ENCODE peak calls at places on chromosomes 13 and 19, in ten cellular contexts. E, G, R, H, O, T, Q, Y, W and J are unnamed samples.

GRCh38 chr13:95269756-95270155 is 31.5 kb downstream of the ABCC4 start:
- DNase-seq in O (no peak), Q (no peak), T (no peak), R (no peak), G (no peak), H (no peak), Y (no peak), E (no peak), W (no peak), J (no peak)

GRCh38 chr19:54523403-54523802 is 20.8 kb downstream of the LAIR2 start:
- DNase-seq in T (peak), R (no peak), G (no peak), E (no peak), W (peak), H (no peak), Q (no peak), Y (no peak), O (no peak), J (no peak)

GRCh38 chr13:80303225-80303811 is 37.6 kb downstream of the SPRY2 start:
- DNase-seq in W (no peak), E (no peak), O (no peak), H (no peak), T (no peak), Y (no peak), Q (no peak), G (no peak), R (no peak), J (no peak)

GRCh38 chr13:59475911-59476310 is 687.8 kb downstream of the DIAPH3 start:
- DNase-seq in Y (no peak), G (no peak), R (no peak), E (no peak), T (no peak), O (no peak), H (no peak), W (no peak), Q (no peak), J (no peak)

GRCh38 chr13:73223372-73223781 is 164.6 kb downstream of the KLF5 start:
- DNase-seq in O (no peak), E (no peak), W (no peak), G (no peak), T (peak), H (no peak), Y (no peak), R (no peak), Q (no peak), J (no peak)

GRCh38 chr13:40597735-40598365 is 68.6 kb downstream of the FOXO1 start:
- DNase-seq in Q (no peak), W (no peak), O (no peak), H (no peak), G (no peak), T (no peak), E (peak), Y (no peak), R (peak), J (peak)

GRCh38 chr13:99172951-99173350 is 27.7 kb upstream of the UBAC2 start:
- DNase-seq in R (no peak), Y (no peak), E (no peak), O (no peak), T (no peak), H (no peak), W (no peak), G (no peak), Q (no peak), J (no peak)

GRCh38 chr13:111630411-111630810 is 310.0 kb downstream of the TEX29 start:
- DNase-seq in O (no peak), Q (no peak), H (no peak), W (no peak), E (no peak), G (no peak), R (no peak), T (no peak), Y (no peak), J (no peak)

GRCh38 chr19:41386442-41386841 is 10.1 kb downstream of the TMEM91 start:
- DNase-seq in W (no peak), Q (peak), G (peak), Y (no peak), O (no peak), T (no peak), E (no peak), H (no peak), R (no peak), J (no peak)

GRCh38 chr19:17504456-17504855 is 7.0 kb upstream of the PGLS start:
- DNase-seq in Q (no peak), T (no peak), W (no peak), H (no peak), E (no peak), Y (no peak), G (no peak), R (peak), O (no peak), J (no peak)

GRCh38 chr19:9943744-9944143 is 7.4 kb upstream of the OLFM2 start:
- DNase-seq in R (no peak), G (no peak), Q (no peak), O (no peak), Y (no peak), E (no peak), H (no peak), T (no peak), W (no peak), J (no peak)

GRCh38 chr13:111272117-111272516 is 48.3 kb upstream of the TEX29 start:
- DNase-seq in G (no peak), O (no peak), Y (no peak), W (no peak), E (no peak), R (no peak), Q (no peak), H (no peak), T (no peak), J (no peak)

GRCh38 chr19:4910594-4911273 is 1.4 kb downstream of the UHRF1 start:
- DNase-seq in G (no peak), E (peak), H (no peak), R (no peak), W (peak), Q (no peak), T (peak), O (no peak), Y (peak), J (peak)

GRCh38 chr13:30744056-30744684 is 8.8 kb downstream of the ALOX5AP start:
- DNase-seq in T (peak), Q (peak), G (no peak), W (peak), O (peak), Y (peak), E (peak), R (peak), H (peak), J (peak)

GRCh38 chr19:38267780-38268430 is 3.5 kb downstream of the SPINT2 start:
- DNase-seq in O (no peak), T (no peak), Q (no peak), H (no peak), W (no peak), R (peak), G (no peak), Y (peak), E (peak), J (no peak)

GRCh38 chr19:55340784-55341147 is 1.1 kb downstream of the KMT5C start:
- DNase-seq in W (no peak), Q (no peak), H (no peak), E (peak), R (no peak), O (no peak), Y (peak), G (no peak), T (peak), J (no peak)

GRCh38 chr19:4088065-4088679 is 21.5 kb upstream of the ZBTB7A start:
- DNase-seq in O (no peak), T (no peak), Q (no peak), E (no peak), G (no peak), H (no peak), R (no peak), Y (no peak), W (no peak), J (no peak)

GRCh38 chr13:49241296-49241695 is 6.4 kb upstream of the CDADC1 start:
- DNase-seq in W (no peak), E (no peak), T (no peak), Q (no peak), Y (no peak), O (no peak), R (no peak), G (no peak), H (no peak), J (no peak)

GRCh38 chr19:1449467-1450442 is at the start of gene APC2:
- DNase-seq in T (no peak), H (no peak), O (no peak), Q (no peak), E (no peak), G (no peak), R (no peak), Y (no peak), W (peak), J (no peak)

GRCh38 chr19:50485284-50485955 is 8.8 kb upstream of the GARIN5A start:
- DNase-seq in W (no peak), T (no peak), O (no peak), Y (no peak), E (no peak), R (no peak), Q (no peak), G (no peak), H (no peak), J (no peak)

GRCh38 chr13:31503626-31504025 is 235.7 kb upstream of the RXFP2 start:
- DNase-seq in T (no peak), Q (no peak), Y (no peak), W (no peak), G (no peak), H (no peak), R (no peak), E (no peak), O (no peak), J (no peak)

GRCh38 chr13:35016362-35017148 is 74.5 kb downstream of the NBEA start:
- DNase-seq in H (no peak), O (no peak), G (no peak), E (no peak), Q (no peak), Y (no peak), T (no peak), W (no peak), R (no peak), J (no peak)

GRCh38 chr19:50377051-50377441 is 789 bp downstream of the NR1H2 start:
- DNase-seq in Q (peak), O (peak), W (no peak), T (no peak), Y (peak), E (peak), H (peak), G (peak), R (peak), J (no peak)

GRCh38 chr13:109734002-109734785 is 52.2 kb downstream of the IRS2 start:
- DNase-seq in T (no peak), Y (no peak), W (no peak), E (no peak), Q (no peak), O (no peak), R (no peak), H (no peak), G (no peak), J (no peak)

GRCh38 chr19:17327654-17328516 is 6.8 kb downstream of the ANO8 start:
- DNase-seq in W (no peak), R (peak), Q (peak), Y (peak), H (peak), E (peak), T (peak), G (peak), O (peak), J (peak)

GRCh38 chr19:32830231-32831014 is 39.1 kb downstream of the SLC7A9 start:
- DNase-seq in Y (no peak), W (peak), Q (no peak), G (no peak), H (no peak), E (no peak), O (no peak), R (no peak), T (no peak), J (no peak)

DNA sequence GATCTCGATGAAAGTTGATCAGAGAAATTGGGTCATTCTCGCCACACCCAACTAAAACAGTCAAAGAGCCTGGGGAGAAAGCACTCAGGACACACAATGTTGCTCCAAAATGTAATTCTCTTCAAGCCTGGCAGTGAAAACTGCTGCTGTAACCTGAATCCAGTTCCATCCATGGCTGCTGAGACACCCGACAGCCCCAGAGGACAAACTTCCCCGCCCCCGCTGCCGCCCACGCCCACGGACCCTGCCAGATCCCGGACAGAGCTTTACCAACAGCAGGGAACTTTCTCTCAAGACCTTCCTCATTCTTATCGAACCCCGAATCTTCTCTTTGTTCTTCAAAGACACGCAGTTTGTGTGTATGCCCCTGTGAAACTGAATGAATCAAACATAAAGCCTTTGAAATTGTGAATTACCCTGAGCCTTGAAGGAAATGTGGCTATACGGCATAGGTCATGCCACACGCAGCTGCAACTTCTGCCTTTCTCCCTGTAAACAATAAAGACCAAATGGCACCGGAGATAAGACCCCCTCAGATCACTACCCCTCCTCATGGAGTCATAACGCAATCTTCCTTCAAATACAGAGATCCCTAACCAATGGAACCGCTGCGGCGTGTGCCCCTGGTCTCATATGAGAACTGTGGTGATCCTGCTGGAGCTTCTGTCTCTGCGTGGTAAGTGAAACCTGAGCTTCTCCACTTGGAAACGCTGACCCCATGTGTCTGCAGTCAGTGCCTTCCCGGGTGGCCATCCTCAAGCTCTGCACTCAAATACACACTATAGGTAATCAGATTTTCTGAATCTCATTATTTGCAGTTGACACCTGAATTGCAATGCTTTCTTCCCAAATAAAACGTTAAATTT is 4.8 kb upstream of the LAMP1 start:
- DNase-seq in T (peak), W (peak), Y (no peak), Q (no peak), E (peak), G (peak), H (no peak), O (no peak), R (no peak), J (no peak)
- H3K4me3 ChIP-seq in T (peak), W (peak), Y (peak), Q (no peak), E (no peak), G (peak), H (peak), O (peak), R (peak), J (no peak)

GRCh38 chr19:39446365-39447084 is 1.1 kb downstream of the SUPT5H start:
- DNase-seq in Q (no peak), H (no peak), Y (no peak), T (no peak), E (no peak), O (no peak), G (no peak), W (no peak), R (no peak), J (no peak)
- TF ChIP-seq POLR2A in Q (no peak), H (no peak), Y (no peak), T (no peak), E (no peak), O (no peak), G (no peak), W (no peak), R (no peak), J (no peak)

DNA sequence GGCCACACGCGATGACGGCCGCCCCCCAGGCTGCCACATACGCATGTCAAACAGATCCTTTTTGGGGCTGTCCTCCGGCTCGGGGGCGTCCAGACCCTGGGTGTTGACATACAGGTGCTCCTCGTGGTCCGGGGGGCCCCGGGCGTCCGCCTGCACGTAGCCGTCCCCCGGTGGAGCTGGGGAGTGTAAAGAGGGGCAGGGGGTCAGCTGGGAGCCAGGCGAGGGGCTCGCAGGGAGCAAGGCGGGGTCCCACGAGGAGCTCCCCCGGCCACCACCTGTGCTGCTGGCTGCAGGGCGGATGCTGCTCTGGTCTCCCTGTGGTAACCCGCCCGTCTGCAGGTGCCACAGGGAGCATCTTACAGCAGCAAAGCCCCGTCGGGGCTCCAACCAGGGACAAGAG is 16.1 kb upstream of the C2CD4C start:
- DNase-seq in Y (no peak), T (no peak), W (no peak), R (no peak), E (no peak), H (no peak), O (no peak), Q (no peak), G (no peak), J (no peak)
- H3K4me3 ChIP-seq in Y (no peak), T (no peak), W (no peak), R (no peak), E (no peak), H (no peak), O (no peak), Q (no peak), G (no peak), J (no peak)

DNA sequence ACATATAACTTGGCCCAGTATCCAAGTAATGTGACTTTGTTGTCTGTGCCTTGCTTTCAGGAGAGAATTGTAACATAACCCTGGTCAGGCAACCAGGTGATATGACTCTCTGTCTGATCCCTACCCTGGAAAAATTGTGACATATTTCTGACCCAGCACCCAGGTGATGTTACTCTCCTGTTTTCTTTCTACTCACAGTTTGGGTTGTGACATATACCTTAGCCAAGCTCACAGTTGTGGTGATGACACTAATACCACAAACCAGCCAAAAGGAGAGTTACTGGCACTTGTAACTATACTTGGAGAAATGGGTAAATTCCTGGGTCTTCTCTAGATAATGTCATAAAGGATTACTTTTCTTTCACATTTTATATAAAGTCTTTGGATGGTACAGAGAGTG is 14.3 kb upstream of the ZNF254 start:
- DNase-seq in O (no peak), R (no peak), E (no peak), W (no peak), Y (no peak), H (no peak), Q (no peak), T (no peak), G (no peak), J (no peak)
- TF ChIP-seq POLR2A in O (no peak), R (no peak), E (no peak), W (no peak), Y (no peak), H (no peak), Q (no peak), T (no peak), G (no peak), J (no peak)

GRCh38 chr13:26560456-26560855 is 3.0 kb downstream of the WASF3 start:
- DNase-seq in W (no peak), G (no peak), Q (no peak), T (no peak), E (no peak), R (no peak), H (no peak), O (no peak), Y (no peak), J (no peak)

GRCh38 chr13:26562538-26562890 is 5.0 kb downstream of the WASF3 start:
- DNase-seq in O (no peak), Y (no peak), T (no peak), W (peak), R (no peak), E (no peak), Q (no peak), G (no peak), H (no peak), J (no peak)

GRCh38 chr13:26563713-26564112 is 6.2 kb downstream of the WASF3 start:
- DNase-seq in G (no peak), W (no peak), T (no peak), E (no peak), O (no peak), Q (no peak), R (no peak), Y (no peak), H (no peak), J (no peak)

GRCh38 chr13:26558912-26559485 is 1.5 kb downstream of the WASF3 start:
- DNase-seq in R (no peak), E (no peak), O (no peak), Q (no peak), T (no peak), H (peak), G (no peak), W (no peak), Y (no peak), J (no peak)

GRCh38 chr13:26561636-26562537 is 4.4 kb downstream of the WASF3 start:
- DNase-seq in H (peak), T (no peak), W (peak), E (no peak), R (no peak), O (no peak), G (no peak), Q (no peak), Y (no peak), J (no peak)
- H3K4me3 ChIP-seq in H (no peak), T (no peak), W (no peak), E (no peak), R (no peak), O (no peak), G (no peak), Q (no peak), Y (no peak), J (no peak)

GRCh38 chr13:21670883-21671792 is at the start of gene FGF9:
- DNase-seq in T (peak), E (peak), W (peak), R (peak), H (peak), Q (peak), G (peak), Y (peak), O (peak), J (peak)
- TF ChIP-seq POLR2A in T (no peak), E (peak), W (no peak), R (no peak), H (no peak), Q (no peak), G (peak), Y (peak), O (peak), J (peak)

GRCh38 chr13:97307882-97308624 is 85.9 kb downstream of the MBNL2 start:
- DNase-seq in W (peak), R (no peak), Q (no peak), Y (no peak), H (peak), G (no peak), O (peak), E (peak), T (no peak), J (peak)

GRCh38 chr13:97306646-97307045 is 84.5 kb downstream of the MBNL2 start:
- DNase-seq in H (peak), R (no peak), O (no peak), Q (no peak), E (peak), G (no peak), T (no peak), W (no peak), Y (no peak), J (no peak)

GRCh38 chr13:97308735-97309429 is 86.7 kb downstream of the MBNL2 start:
- DNase-seq in E (no peak), Y (no peak), Q (no peak), O (no peak), G (no peak), W (peak), T (no peak), H (peak), R (no peak), J (no peak)

GRCh38 chr13:97307096-97307495 is 85.0 kb downstream of the MBNL2 start:
- DNase-seq in T (no peak), W (no peak), Q (no peak), R (no peak), E (no peak), H (no peak), G (no peak), Y (no peak), O (no peak), J (no peak)

GRCh38 chr13:97307544-97307881 is 85.4 kb downstream of the MBNL2 start:
- DNase-seq in R (no peak), W (no peak), Y (no peak), H (no peak), O (no peak), Q (no peak), T (no peak), E (no peak), G (no peak), J (no peak)
- H3K4me3 ChIP-seq in R (no peak), W (no peak), Y (no peak), H (no peak), O (no peak), Q (no peak), T (no peak), E (no peak), G (no peak), J (no peak)

GRCh38 chr13:65830411-65831172 is 1399.5 kb downstream of the PCDH9 start:
- DNase-seq in Q (no peak), E (no peak), H (no peak), G (no peak), R (no peak), Y (no peak), W (no peak), T (no peak), O (no peak), J (no peak)
- TF ChIP-seq POLR2A in Q (no peak), E (no peak), H (no peak), G (no peak), R (no peak), Y (no peak), W (no peak), T (no peak), O (no peak), J (no peak)

GRCh38 chr13:44855860-44856259 is 133.4 kb downstream of the NUFIP1 start:
- DNase-seq in E (no peak), Y (no peak), T (no peak), G (no peak), R (no peak), H (no peak), W (no peak), O (no peak), Q (no peak), J (no peak)
- H3K4me3 ChIP-seq in E (no peak), Y (no peak), T (no peak), G (no peak), R (no peak), H (no peak), W (no peak), O (no peak), Q (no peak), J (no peak)

GRCh38 chr19:28498404-28498976 is 714.5 kb downstream of the UQCRFS1 start:
- DNase-seq in G (no peak), W (no peak), R (no peak), O (no peak), Y (no peak), Q (no peak), H (no peak), E (no peak), T (no peak), J (no peak)
- TF ChIP-seq POLR2A in G (no peak), W (no peak), R (no peak), O (no peak), Y (no peak), Q (no peak), H (no peak), E (no peak), T (no peak), J (no peak)